ENCODE peak calls at places on chromosomes 1 and 21, in six cellular contexts. V, M, F, Q, N and H are unnamed samples.

GRCh38 chr1:234781241-234782056 is 171.5 kb upstream of the IRF2BP2 start:
- DNase-seq in N (no peak), M (peak; percentile 31), Q (no peak), V (no peak), F (no peak), H (no peak)

GRCh38 chr1:58755468-58755872 is 28.4 kb downstream of the JUN start:
- DNase-seq in N (peak; percentile 82), Q (peak; percentile 100), F (peak; percentile 84), M (peak; percentile 99), V (peak; percentile 82), H (peak; percentile 90)

GRCh38 chr1:206484901-206485300 is 14.6 kb downstream of the IKBKE start:
- DNase-seq in M (no peak), F (no peak), V (no peak), Q (no peak), N (no peak), H (no peak)

GRCh38 chr1:53175302-53175913 is 21.2 kb upstream of the CPT2 start:
- DNase-seq in N (no peak), M (no peak), Q (peak; percentile 27), F (no peak), V (no peak), H (no peak)

GRCh38 chr21:35232545-35233176 is 183.6 kb upstream of the RUNX1 start:
- DNase-seq in N (peak; percentile 73), V (no peak), M (peak; percentile 92), F (no peak), Q (peak; percentile 96), H (peak; percentile 90)

GRCh38 chr1:153292740-153293479 is 19.8 kb downstream of the PGLYRP3 start:
- DNase-seq in F (no peak), M (no peak), Q (no peak), N (no peak), V (no peak), H (no peak)

GRCh38 chr1:162997499-162998285 is 71.5 kb upstream of the RGS4 start:
- DNase-seq in V (no peak), N (no peak), M (no peak), F (no peak), Q (peak; percentile 24), H (no peak)

GRCh38 chr1:56838726-56839125 is 15.9 kb upstream of the C8A start:
- DNase-seq in N (no peak), M (peak; percentile 77), F (no peak), Q (peak; percentile 71), V (peak; percentile 11), H (no peak)

GRCh38 chr1:178986204-178986603 is 39.5 kb upstream of the FAM20B start:
- DNase-seq in M (no peak), N (no peak), Q (no peak), F (no peak), V (peak; percentile 17), H (no peak)

GRCh38 chr1:3625151-3625907 is 514 bp downstream of the TPRG1L start:
- DNase-seq in N (peak; percentile 45), Q (peak; percentile 36), M (peak; percentile 50), F (no peak), V (no peak), H (no peak)

GRCh38 chr1:239914827-239915231 is 176.9 kb upstream of the FMN2 start:
- DNase-seq in V (no peak), M (peak; percentile 86), F (no peak), Q (peak; percentile 95), N (peak; percentile 27), H (peak; percentile 84)

GRCh38 chr1:224542783-224543440 is 73.2 kb upstream of the CNIH3 start:
- DNase-seq in M (peak; percentile 99), F (no peak), Q (peak; percentile 100), N (peak; percentile 75), V (no peak), H (peak; percentile 89)

GRCh38 chr1:187977298-187977697 is 1148.5 kb downstream of the PLA2G4A start:
- DNase-seq in F (no peak), M (no peak), V (no peak), N (no peak), Q (no peak), H (no peak)

GRCh38 chr1:58814251-58815068 is 30.6 kb upstream of the JUN start:
- DNase-seq in M (peak; percentile 26), F (peak; percentile 84), N (no peak), Q (no peak), V (no peak), H (no peak)

GRCh38 chr1:189977184-189977583 is 500.5 kb downstream of the BRINP3 start:
- DNase-seq in V (no peak), M (no peak), F (no peak), Q (no peak), N (no peak), H (no peak)